ENCODE peak calls at places on chromosome 1, in four cellular contexts. Y, C, B and H are unnamed samples.
A peak's percentile ranks its signal among the peaks of the same experiment; 100 is the strongest.

GRCh38 chr1:30613188-30613587 is 110.2 kb downstream of the MATN1 start:
- DNase-seq in C (no peak), Y (no peak), B (no peak), H (no peak)

GRCh38 chr1:24231701-24232100 is 44.6 kb upstream of the IFNLR1 start:
- DNase-seq in B (no peak), Y (no peak), C (no peak), H (no peak)

GRCh38 chr1:115076384-115076906 is 12.9 kb downstream of the TSPAN2 start:
- DNase-seq in Y (no peak), C (no peak), B (no peak), H (no peak)

GRCh38 chr1:39898648-39899603 is 2.8 kb downstream of the MYCL start:
- DNase-seq in Y (peak; percentile 51), C (peak; percentile 44), B (no peak), H (peak; percentile 58)

GRCh38 chr1:151846062-151846568 is 6.5 kb upstream of the C2CD4D start:
- DNase-seq in Y (no peak), C (no peak), B (no peak), H (peak; percentile 41)

GRCh38 chr1:45122724-45123123 is 83.7 kb downstream of the ZSWIM5 start:
- DNase-seq in C (no peak), B (no peak), Y (no peak), H (no peak)

GRCh38 chr1:75786901-75787455 is 922 bp downstream of the RABGGTB start:
- DNase-seq in Y (no peak), B (no peak), C (no peak), H (no peak)

GRCh38 chr1:115726161-115726560 is 42.4 kb downstream of the CASQ2 start:
- DNase-seq in Y (no peak), C (no peak), B (no peak), H (no peak)

GRCh38 chr1:185971688-185972087 is 237.5 kb downstream of the HMCN1 start:
- DNase-seq in Y (no peak), C (no peak), B (no peak), H (peak; percentile 97)

DNA sequence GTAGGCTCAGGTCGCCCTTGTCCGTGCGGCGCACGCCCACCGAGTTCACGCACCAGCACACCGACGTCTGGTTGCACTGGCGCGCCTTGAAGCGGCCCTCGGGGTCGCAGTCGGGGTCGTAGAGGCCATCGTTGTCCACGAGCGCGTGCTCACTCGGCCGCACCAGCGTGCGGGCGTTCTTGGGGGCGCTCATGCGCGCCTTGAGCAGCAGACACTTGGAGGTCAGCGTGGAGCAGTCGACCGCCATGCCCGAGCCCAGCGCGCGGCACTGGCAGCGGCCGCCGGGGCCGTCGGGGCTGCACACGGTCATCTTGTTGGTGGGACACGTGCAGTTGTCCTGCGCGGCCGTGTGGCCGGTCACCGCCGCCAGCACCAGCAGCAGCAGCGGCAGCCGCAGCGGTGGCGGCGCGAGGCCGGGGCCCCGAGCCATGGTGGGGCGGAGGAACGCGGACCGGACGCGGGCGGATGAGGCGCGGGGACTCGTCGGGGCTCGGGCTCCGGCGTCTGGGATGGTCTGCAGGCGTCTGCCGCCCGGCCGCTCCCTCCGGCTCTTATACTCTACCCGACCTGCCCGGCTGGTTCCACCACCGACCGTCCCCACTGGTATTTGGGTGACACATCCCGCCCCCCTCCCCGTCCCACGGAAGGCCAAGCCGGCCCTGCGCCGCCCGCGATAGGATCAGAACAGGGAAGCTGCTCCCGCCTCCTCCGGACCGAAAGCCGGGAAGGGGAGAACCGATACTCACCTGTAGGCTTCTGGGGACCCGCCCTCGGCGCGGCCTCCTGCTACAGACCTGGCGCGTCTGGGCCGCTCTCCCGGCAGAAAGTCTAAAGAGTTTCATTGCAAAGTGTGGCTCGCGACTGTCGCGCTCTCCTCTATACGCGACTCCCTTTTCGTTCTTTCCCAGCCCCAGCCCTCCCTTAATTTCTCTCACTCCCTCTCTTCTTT is at the start of gene TACSTD2:
- DNase-seq in C (peak; percentile 61), Y (peak; percentile 73), B (no peak), H (no peak)
- H3K4me3 ChIP-seq in C (peak within 1 kb of the TSS; percentile 2), Y (no peak within 1 kb of the TSS), B (peak within 1 kb of the TSS; percentile 27), H (peak within 1 kb of the TSS; percentile 24)

GRCh38 chr1:167105150-167105840 is 11.4 kb downstream of the STYXL2 start:
- DNase-seq in Y (no peak), B (no peak), C (no peak), H (peak; percentile 4)
- H3K4me3 ChIP-seq in Y (no peak overlapping the region), B (no peak overlapping the region), C (no peak overlapping the region), H (no peak overlapping the region)

DNA sequence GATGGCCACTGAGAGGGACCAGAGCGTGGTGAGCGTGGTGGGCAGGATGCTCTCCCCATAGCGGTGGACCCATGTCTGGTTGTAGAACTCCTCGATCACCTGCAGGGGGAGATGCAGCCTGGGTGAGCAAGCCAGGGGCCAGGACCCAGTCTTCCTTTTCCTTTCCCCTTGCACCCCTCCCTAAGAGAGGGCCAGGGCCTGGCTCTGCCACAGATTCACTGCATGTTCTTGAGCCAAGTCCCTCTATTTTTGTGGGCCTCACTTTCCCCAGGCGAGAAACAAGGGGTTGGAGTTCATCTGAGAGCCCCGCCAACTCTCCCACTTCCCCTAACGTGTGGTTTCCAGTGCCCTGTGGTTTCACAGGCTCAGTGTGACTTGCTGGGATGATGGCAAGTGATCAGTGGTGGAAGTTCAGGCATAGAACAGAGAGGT is 27.5 kb downstream of the SLC2A1 start:
- DNase-seq in B (no peak), Y (no peak), C (peak; percentile 59), H (no peak)
- H3K4me3 ChIP-seq in B (no peak overlapping the region), Y (no peak overlapping the region), C (no peak overlapping the region), H (no peak overlapping the region)

DNA sequence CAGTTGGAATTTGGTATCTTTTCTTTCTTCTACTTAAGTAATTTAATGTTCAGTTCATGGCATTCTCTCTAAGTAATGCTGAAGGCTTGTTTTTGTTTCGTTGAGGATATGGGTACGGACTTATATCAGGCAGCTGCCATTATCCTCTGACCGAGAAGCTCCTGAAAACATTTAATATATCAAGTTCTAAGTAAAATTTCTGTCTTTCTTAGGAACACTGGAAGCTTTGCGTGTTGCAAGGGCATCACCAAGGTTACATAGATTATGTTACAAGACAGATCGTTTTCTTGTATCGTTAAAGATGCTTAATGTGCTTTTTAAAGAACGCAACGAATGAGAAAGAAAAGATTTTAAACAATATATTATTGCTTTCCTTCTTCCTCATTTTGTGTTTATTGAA is 1.0 kb upstream of the GALNT2 start:
- DNase-seq in C (no peak), B (no peak), Y (no peak), H (no peak)
- H3K4me3 ChIP-seq in C (no peak overlapping the region), B (peak overlapping the region; percentile 68), Y (no peak overlapping the region), H (no peak overlapping the region)